ENCODE peak calls at places on chromosomes 4 and X, in four cellular contexts. P is LNCaP clone FGC; H is glomerular endothelial cell; X is stimulated activated CD4-positive, alpha-beta T cell treated with anti-CD3 and anti-CD28 coated beads, Interleukin-4, amount 100 ng/mL, for 24 hours. I is an unnamed sample.

GRCh38 chr4:137274404-137274803 is 257.9 kb downstream of the PCDH18 start:
- DNase-seq in P (no peak), H (no peak), X (no peak), I (no peak)

GRCh38 chrX:70001708-70002341 is 47.9 kb downstream of the AWAT2 start:
- DNase-seq in P (no peak), X (no peak), H (no peak), I (no peak)

GRCh38 chr4:154124539-154125255 is 335.8 kb upstream of the SFRP2 start:
- DNase-seq in H (peak; percentile 1), X (no peak), P (no peak), I (no peak)

GRCh38 chr4:2731907-2732314 is 24.2 kb downstream of the TNIP2 start:
- DNase-seq in X (no peak), P (no peak), H (no peak), I (no peak)

GRCh38 chr4:102612824-102613366 is 111.7 kb downstream of the NFKB1 start:
- DNase-seq in P (no peak), X (peak; percentile 60), H (no peak), I (no peak)

GRCh38 chr4:150283689-150284088 is 205.4 kb downstream of the DCLK2 start:
- DNase-seq in H (no peak), X (no peak), P (no peak), I (no peak)

GRCh38 chr4:31088600-31089230 is 368.5 kb downstream of the PCDH7 start:
- DNase-seq in P (no peak), X (no peak), H (peak; percentile 81), I (no peak)

GRCh38 chr4:12636191-12636590 is 847.9 kb downstream of the RAB28 start:
- DNase-seq in X (no peak), H (no peak), P (no peak), I (no peak)

GRCh38 chrX:71996826-71997225 is 86.2 kb downstream of the NHSL2 start:
- DNase-seq in H (no peak), X (no peak), P (no peak), I (no peak)

GRCh38 chr4:163391756-163392155 is 48.1 kb downstream of the NPY5R start:
- DNase-seq in X (no peak), P (no peak), H (no peak), I (no peak)

GRCh38 chr4:186404562-186405134 is 138.7 kb downstream of the F11 start:
- DNase-seq in H (no peak), X (no peak), P (no peak), I (no peak)

GRCh38 chr4:23667659-23668058 is 222.2 kb downstream of the PPARGC1A start:
- DNase-seq in H (no peak), X (no peak), P (no peak), I (no peak)

GRCh38 chrX:2692221-2693122 is 1.4 kb downstream of the CD99 start:
- DNase-seq in H (no peak), X (peak; percentile 36), P (no peak), I (peak; percentile 37)

GRCh38 chr4:110484767-110485166 is 8.8 kb downstream of the ENPEP start:
- DNase-seq in H (peak; percentile 2), P (no peak), X (no peak), I (no peak)

GRCh38 chrX:142978130-142978684 is 47.5 kb upstream of the SPANXN4 start:
- DNase-seq in P (no peak), H (no peak), X (no peak), I (no peak)

GRCh38 chrX:53071064-53071463 is 11.1 kb upstream of the TSPYL2 start:
- DNase-seq in H (no peak), P (no peak), X (no peak), I (no peak)

GRCh38 chr4:150108693-150109092 is 30.4 kb downstream of the DCLK2 start:
- DNase-seq in H (no peak), P (no peak), X (no peak), I (no peak)

GRCh38 chrX:9745417-9746115 is 20.1 kb downstream of the GPR143 start:
- DNase-seq in X (no peak), P (no peak), H (peak; percentile 77), I (no peak)

GRCh38 chr4:6047130-6047673 is 29.0 kb upstream of the C4orf50 start:
- DNase-seq in H (no peak), X (no peak), P (no peak), I (no peak)

GRCh38 chr4:116150152-116150551 is 935.2 kb downstream of the TRAM1L1 start:
- DNase-seq in H (no peak), P (no peak), X (no peak), I (no peak)

GRCh38 chr4:47729086-47729763 is 108.6 kb downstream of the CORIN start:
- DNase-seq in P (no peak), X (no peak), H (no peak), I (no peak)

GRCh38 chr4:74473155-74473811 is 28.3 kb downstream of the AREG start:
- DNase-seq in X (no peak), H (peak; percentile 72), P (no peak), I (no peak)

GRCh38 chr4:77618383-77619241 is 13.0 kb downstream of the CXCL13 start:
- DNase-seq in H (peak; percentile 47), X (peak; percentile 72), P (peak; percentile 50), I (peak; percentile 69)

GRCh38 chrX:29466441-29466840 is 748.9 kb upstream of the MAGEB2 start:
- DNase-seq in P (no peak), X (no peak), H (no peak), I (no peak)

GRCh38 chr4:129167640-129168260 is 71.8 kb downstream of the C4orf33 start:
- DNase-seq in P (no peak), X (no peak), H (no peak), I (no peak)

GRCh38 chrX:9604111-9604907 is 139.5 kb downstream of the TBL1X start:
- DNase-seq in X (no peak), P (no peak), H (no peak), I (no peak)

GRCh38 chr4:99099311-99099710 is 10.7 kb upstream of the ADH5 start:
- DNase-seq in X (no peak), H (no peak), P (no peak), I (no peak)

GRCh38 chr4:30903493-30903892 is 183.3 kb downstream of the PCDH7 start:
- DNase-seq in P (no peak), X (no peak), H (no peak), I (no peak)

GRCh38 chr4:5995901-5996623 is 22.2 kb downstream of the C4orf50 start:
- DNase-seq in P (no peak), H (no peak), X (no peak), I (no peak)

GRCh38 chr4:157221895-157222763 is 1.6 kb downstream of the GRIA2 start:
- DNase-seq in H (no peak), P (no peak), X (no peak), I (no peak)

GRCh38 chr4:52856802-52857201 is 5.3 kb upstream of the RASL11B start:
- DNase-seq in X (no peak), P (no peak), H (no peak), I (no peak)

GRCh38 chr4:3387943-3388348 is 53.8 kb upstream of the HGFAC start:
- DNase-seq in X (no peak), P (peak; percentile 63), H (no peak), I (no peak)

I was measured in stimulated activated naive CD8-positive, alpha-beta T cell treated with anti-CD3 and anti-CD28 coated beads, Interleukin-15, Interleukin-2, amounts not matched to agents 100 U/mL and 50 U/mL, for 24 hours.